ENCODE peak calls at places on chromosomes 12 and 14, in ten cellular contexts. P is progenitor cell of endocrine pancreas, U is ovary, L is aorta, B is body of pancreas, Y is C1 segment of cervical spinal cord, G is nephron progenitor cell, T is T-helper 2 cell, A is fibroblast of pulmonary artery, N is GM18507. K is an unnamed sample.

GRCh38 chr12:2299207-2299606 is 246.4 kb downstream of the CACNA1C start:
- DNase-seq in P (no peak), U (no peak), L (no peak), B (peak), Y (no peak), G (no peak), T (no peak), A (peak), N (no peak), K (no peak)

GRCh38 chr12:68140576-68140975 is 19.0 kb downstream of the IFNG start:
- DNase-seq in P (no peak), U (no peak), L (no peak), B (no peak), Y (no peak), G (no peak), T (no peak), A (no peak), N (no peak), K (no peak)

GRCh38 chr14:25121342-25122129 is 71.6 kb upstream of the STXBP6 start:
- DNase-seq in P (no peak), U (no peak), L (no peak), B (no peak), Y (no peak), G (no peak), T (no peak), A (peak), N (no peak), K (no peak)

GRCh38 chr12:16281157-16281556 is 3.7 kb upstream of the SLC15A5 start:
- DNase-seq in P (no peak), U (no peak), L (no peak), B (no peak), Y (no peak), G (no peak), T (no peak), A (peak), N (no peak), K (no peak)

GRCh38 chr14:43359317-43359716 is 1147.8 kb downstream of the FSCB start:
- DNase-seq in P (no peak), U (no peak), L (peak), B (peak), Y (no peak), G (no peak), T (no peak), A (no peak), N (no peak), K (no peak)

GRCh38 chr14:66121859-66122258 is 364.3 kb upstream of the CCDC196 start:
- DNase-seq in P (no peak), U (no peak), L (no peak), B (no peak), Y (no peak), G (no peak), T (no peak), A (no peak), N (no peak), K (no peak)

GRCh38 chr14:55701638-55702037 is 121.6 kb downstream of the KTN1 start:
- DNase-seq in P (no peak), U (no peak), L (no peak), B (no peak), Y (no peak), G (no peak), T (no peak), A (peak), N (peak), K (no peak)

GRCh38 chr14:101082036-101082435 is 178.5 kb upstream of the RTL1 start:
- DNase-seq in P (no peak), U (no peak), L (no peak), B (no peak), Y (no peak), G (no peak), T (no peak), A (no peak), N (no peak), K (peak)

GRCh38 chr12:19397534-19397933 is 41.8 kb upstream of the AEBP2 start:
- DNase-seq in P (no peak), U (no peak), L (no peak), B (no peak), Y (no peak), G (no peak), T (no peak), A (no peak), N (no peak), K (no peak)

GRCh38 chr12:117140397-117141096 is 41.3 kb upstream of the TESC start:
- DNase-seq in P (no peak), U (no peak), L (no peak), B (peak), Y (no peak), G (no peak), T (no peak), A (no peak), N (no peak), K (no peak)

GRCh38 chr12:48640428-48640827 is 41.6 kb downstream of the KANSL2 start:
- DNase-seq in P (no peak), U (no peak), L (no peak), B (no peak), Y (no peak), G (no peak), T (no peak), A (no peak), N (no peak), K (no peak)

GRCh38 chr12:55068416-55069010 is 48.7 kb downstream of the NEUROD4 start:
- DNase-seq in P (peak), U (no peak), L (no peak), B (peak), Y (no peak), G (peak), T (no peak), A (peak), N (no peak), K (peak)

GRCh38 chr12:54571166-54571856 is 17.1 kb downstream of the PPP1R1A start:
- DNase-seq in P (no peak), U (no peak), L (no peak), B (no peak), Y (no peak), G (no peak), T (no peak), A (no peak), N (no peak), K (peak)

GRCh38 chr12:115871714-115872113 is 405.8 kb downstream of the MED13L start:
- DNase-seq in P (no peak), U (no peak), L (no peak), B (no peak), Y (no peak), G (peak), T (no peak), A (peak), N (peak), K (no peak)

GRCh38 chr14:90755661-90756304 is 60.4 kb downstream of the TTC7B start:
- DNase-seq in P (no peak), U (no peak), L (no peak), B (no peak), Y (no peak), G (no peak), T (no peak), A (no peak), N (no peak), K (no peak)

GRCh38 chr12:123602651-123603195 is 824 bp downstream of the DDX55 start:
- DNase-seq in P (no peak), U (no peak), L (no peak), B (no peak), Y (no peak), G (no peak), T (no peak), A (peak), N (no peak), K (no peak)

GRCh38 chr14:69376439-69376838 is 21.7 kb downstream of the ERH start:
- DNase-seq in P (no peak), U (no peak), L (no peak), B (no peak), Y (no peak), G (no peak), T (no peak), A (peak), N (no peak), K (no peak)

GRCh38 chr14:76762617-76763361 is 1.5 kb downstream of the VASH1 start:
- DNase-seq in P (no peak), U (peak), L (peak), B (no peak), Y (no peak), G (no peak), T (no peak), A (peak), N (no peak), K (peak)

GRCh38 chr14:67517083-67517482 is 16.0 kb upstream of the PLEKHH1 start:
- DNase-seq in P (no peak), U (no peak), L (no peak), B (peak), Y (peak), G (peak), T (no peak), A (peak), N (no peak), K (peak)

GRCh38 chr12:3213171-3213570 is 136.0 kb downstream of the TSPAN9 start:
- DNase-seq in P (no peak), U (no peak), L (no peak), B (no peak), Y (no peak), G (no peak), T (no peak), A (no peak), N (no peak), K (no peak)

GRCh38 chr12:122064034-122064777 is 14.3 kb upstream of the MLXIP start:
- DNase-seq in P (peak), U (peak), L (peak), B (peak), Y (peak), G (peak), T (no peak), A (peak), N (no peak), K (peak)

GRCh38 chr12:78403136-78403535 is 461.4 kb upstream of the SYT1 start:
- DNase-seq in P (no peak), U (no peak), L (no peak), B (no peak), Y (no peak), G (no peak), T (no peak), A (peak), N (no peak), K (no peak)

GRCh38 chr12:132275110-132275531 is 54.3 kb downstream of the GALNT9 start:
- DNase-seq in P (no peak), U (no peak), L (no peak), B (peak), Y (no peak), G (peak), T (no peak), A (peak), N (no peak), K (peak)

GRCh38 chr14:69672372-69672771 is 61.0 kb downstream of the SUSD6 start:
- DNase-seq in P (no peak), U (no peak), L (no peak), B (no peak), Y (no peak), G (no peak), T (no peak), A (no peak), N (no peak), K (no peak)

GRCh38 chr12:92566448-92567040 is 136.2 kb upstream of the PLEKHG7 start:
- DNase-seq in P (no peak), U (no peak), L (no peak), B (no peak), Y (no peak), G (no peak), T (no peak), A (no peak), N (no peak), K (no peak)

GRCh38 chr14:106039400-106039799 is 513.0 kb downstream of the TMEM121 start:
- DNase-seq in P (no peak), U (no peak), L (no peak), B (peak), Y (no peak), G (no peak), T (peak), A (no peak), N (no peak), K (no peak)

GRCh38 chr14:56862843-56863242 is 52.6 kb upstream of the OTX2 start:
- DNase-seq in P (no peak), U (no peak), L (no peak), B (no peak), Y (no peak), G (no peak), T (no peak), A (no peak), N (no peak), K (no peak)

GRCh38 chr12:75315518-75315917 is 14.6 kb downstream of the CAPS2 start:
- DNase-seq in P (no peak), U (no peak), L (no peak), B (no peak), Y (no peak), G (no peak), T (no peak), A (peak), N (no peak), K (no peak)

GRCh38 chr14:56115471-56115870 is 2.7 kb upstream of the PELI2 start:
- DNase-seq in P (no peak), U (no peak), L (no peak), B (no peak), Y (no peak), G (no peak), T (no peak), A (no peak), N (no peak), K (no peak)

GRCh38 chr12:108832730-108833354 is 24.5 kb downstream of the SSH1 start:
- DNase-seq in P (no peak), U (no peak), L (no peak), B (peak), Y (no peak), G (no peak), T (no peak), A (peak), N (no peak), K (no peak)

GRCh38 chr14:28661171-28661772 is 105.3 kb upstream of the FOXG1 start:
- DNase-seq in P (no peak), U (no peak), L (no peak), B (no peak), Y (no peak), G (no peak), T (no peak), A (peak), N (no peak), K (no peak)

GRCh38 chr14:100607611-100607956 is 20.4 kb upstream of the BEGAIN start:
- DNase-seq in P (no peak), U (peak), L (peak), B (no peak), Y (no peak), G (no peak), T (no peak), A (no peak), N (no peak), K (no peak)

GRCh38 chr12:95202691-95203476 is 14.4 kb downstream of the FGD6 start:
- DNase-seq in P (no peak), U (no peak), L (no peak), B (no peak), Y (no peak), G (no peak), T (no peak), A (peak), N (no peak), K (no peak)

GRCh38 chr14:64117671-64118402 is 176.3 kb downstream of the ESR2 start:
- DNase-seq in P (no peak), U (no peak), L (peak), B (peak), Y (no peak), G (no peak), T (no peak), A (peak), N (no peak), K (no peak)

GRCh38 chr14:64708148-64709004 is 4.2 kb downstream of the PLEKHG3 start:
- DNase-seq in P (peak), U (no peak), L (peak), B (peak), Y (peak), G (peak), T (no peak), A (no peak), N (no peak), K (no peak)

GRCh38 chr12:86600664-86601231 is 344.6 kb upstream of the MGAT4C start:
- DNase-seq in P (no peak), U (no peak), L (peak), B (no peak), Y (no peak), G (no peak), T (no peak), A (no peak), N (no peak), K (no peak)

GRCh38 chr12:52050116-52050770 is 999 bp upstream of the NR4A1 start:
- DNase-seq in P (no peak), U (peak), L (no peak), B (peak), Y (no peak), G (no peak), T (no peak), A (peak), N (no peak), K (no peak)